ENCODE peak calls at places on chromosome 11, in four cellular contexts. I is GM12891, M is K562, A is GM12878. N is an unnamed sample.
A peak's percentile ranks its signal among the peaks of the same experiment; 100 is the strongest.

GRCh38 chr11:64869571-64870175 is 8.7 kb downstream of the EHD1 start:
- DNase-seq in I (no peak), M (no peak), A (no peak), N (no peak)

GRCh38 chr11:2300936-2301630 is 635 bp downstream of the C11orf21 start:
- DNase-seq in I (no peak), M (no peak), A (no peak), N (no peak)

GRCh38 chr11:32100495-32100894 is 9.6 kb downstream of the RCN1 start:
- DNase-seq in I (no peak), M (no peak), A (no peak), N (no peak)

GRCh38 chr11:19060629-19061028 is at the start of gene MRGPRX2:
- DNase-seq in I (no peak), M (no peak), A (no peak), N (no peak)

GRCh38 chr11:42591841-42592240 is 720.0 kb upstream of the API5 start:
- DNase-seq in I (no peak), M (no peak), A (no peak), N (no peak)

GRCh38 chr11:79415912-79416311 is 24.9 kb downstream of the TENM4 start:
- DNase-seq in I (no peak), M (no peak), A (no peak), N (no peak)

GRCh38 chr11:105738972-105739574 is 129.2 kb downstream of the GRIA4 start:
- DNase-seq in I (no peak), M (no peak), A (no peak), N (no peak)

GRCh38 chr11:10605941-10606381 is 37.5 kb upstream of the LYVE1 start:
- DNase-seq in I (no peak), M (peak; percentile 51), A (no peak), N (peak; percentile 70)

GRCh38 chr11:120816176-120816575 is 207.7 kb upstream of the TBCEL start:
- DNase-seq in I (no peak), M (no peak), A (no peak), N (no peak)

GRCh38 chr11:110491577-110492352 is 62.0 kb downstream of the FDX1 start:
- DNase-seq in I (no peak), M (no peak), A (no peak), N (no peak)

GRCh38 chr11:101091781-101092180 is 37.8 kb downstream of the PGR start:
- DNase-seq in I (no peak), M (no peak), A (no peak), N (no peak)

GRCh38 chr11:131157678-131158077 is 212.7 kb upstream of the NTM start:
- DNase-seq in I (no peak), M (no peak), A (no peak), N (no peak)
- TF ChIP-seq SPI1 in I (no peak), M (no peak), A (no peak), N (no peak)

GRCh38 chr11:132782102-132782501 is 750.2 kb downstream of the OPCML start:
- DNase-seq in I (no peak), M (no peak), A (no peak), N (no peak)
- TF ChIP-seq SPI1 in I (no peak), M (no peak), A (no peak), N (no peak)

GRCh38 chr11:67290801-67291200 is 1.7 kb downstream of the ANKRD13D start:
- DNase-seq in I (no peak), M (no peak), A (no peak), N (no peak)

GRCh38 chr11:67289651-67290479 is 762 bp downstream of the ANKRD13D start:
- DNase-seq in I (no peak), M (peak; percentile 55), A (no peak), N (no peak)

GRCh38 chr11:67293090-67293489 is 4.0 kb downstream of the ANKRD13D start:
- DNase-seq in I (no peak), M (no peak), A (no peak), N (no peak)

GRCh38 chr11:67291481-67292381 is 2.6 kb downstream of the ANKRD13D start:
- DNase-seq in I (no peak), M (no peak), A (no peak), N (no peak)

DNA sequence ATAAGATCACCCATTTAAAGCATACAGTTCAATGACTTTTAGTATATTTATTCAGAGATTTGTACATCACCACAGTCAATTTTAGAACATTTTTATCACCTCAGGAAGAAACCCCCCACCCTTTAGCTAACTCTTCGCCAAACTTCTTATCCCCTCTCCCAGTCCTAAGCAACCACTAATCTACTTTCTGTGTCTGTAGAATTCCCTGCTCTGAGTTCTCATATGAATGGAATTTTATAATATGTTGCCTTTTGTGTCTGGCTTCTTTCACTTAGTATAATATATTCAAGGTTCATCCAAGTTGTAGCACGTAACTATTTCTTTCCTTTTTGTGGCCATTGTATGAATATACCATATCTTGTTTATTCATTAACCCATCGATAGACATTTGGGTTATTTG is 3.6 kb downstream of the ANKRD13D start:
- DNase-seq in I (no peak), M (no peak), A (no peak), N (no peak)
- TF ChIP-seq SPI1 in I (no peak), M (no peak), A (no peak), N (no peak)

GRCh38 chr11:116400081-116400480 is 372.7 kb downstream of the BUD13 start:
- DNase-seq in I (no peak), M (no peak), A (no peak), N (no peak)

GRCh38 chr11:116394022-116394421 is 378.8 kb downstream of the BUD13 start:
- DNase-seq in I (no peak), M (no peak), A (no peak), N (no peak)

GRCh38 chr11:116397556-116398167 is 375.1 kb downstream of the BUD13 start:
- DNase-seq in I (no peak), M (no peak), A (no peak), N (no peak)

GRCh38 chr11:116390963-116391362 is 381.8 kb downstream of the BUD13 start:
- DNase-seq in I (no peak), M (no peak), A (no peak), N (no peak)

GRCh38 chr11:116396332-116396731 is 376.5 kb downstream of the BUD13 start:
- DNase-seq in I (no peak), M (no peak), A (no peak), N (no peak)
- TF ChIP-seq SPI1 in I (no peak), M (no peak), A (no peak), N (no peak)

GRCh38 chr11:15106201-15106965 is 8.3 kb upstream of the INSC start:
- DNase-seq in I (no peak), M (peak; percentile 8), A (no peak), N (no peak)
- TF ChIP-seq SPI1 in I (no peak), M (no peak), A (no peak), N (no peak)

DNA sequence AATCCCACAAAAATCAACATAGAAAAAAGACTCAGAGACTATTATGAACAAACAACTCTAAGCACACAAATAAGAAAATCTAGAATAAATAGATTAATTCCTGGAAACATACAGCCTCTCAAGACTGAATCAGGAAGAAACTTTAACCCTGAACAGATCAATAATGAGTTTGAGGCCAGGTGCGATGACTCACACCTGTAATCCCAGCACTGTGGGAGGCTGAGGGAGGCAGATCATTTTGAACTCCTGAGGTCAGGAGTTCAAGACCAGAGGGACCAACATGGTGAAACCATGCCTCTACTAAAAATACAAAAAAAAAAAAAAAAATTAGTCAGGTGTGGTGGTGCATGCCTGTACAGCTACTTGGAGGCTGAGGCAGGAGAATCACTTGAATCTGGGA is 499.5 kb upstream of the LUZP2 start:
- DNase-seq in I (no peak), M (no peak), A (no peak), N (no peak)
- TF ChIP-seq SPI1 in I (no peak), M (no peak), A (no peak), N (no peak)